ENCODE peak calls at places on chromosome 7, in four cellular contexts. One of them, this sample, is unnamed.

GRCh38 chr7:81297317-81297716 is 378.5 kb upstream of the SEMA3C start:
- DNase-seq in Daoy: no peak
- DNase-seq in right lobe of liver: no peak
- DNase-seq in colonic mucosa: no peak
- DNase-seq in this sample: no peak

GRCh38 chr7:82624965-82625364 is 181.4 kb upstream of the CACNA2D1 start:
- DNase-seq in colonic mucosa: no peak
- DNase-seq in right lobe of liver: no peak
- DNase-seq in Daoy: no peak
- DNase-seq in this sample: no peak

GRCh38 chr7:76513817-76514799 is 3.8 kb downstream of the UPK3B start:
- DNase-seq in right lobe of liver: no peak
- DNase-seq in colonic mucosa: peak
- DNase-seq in Daoy: no peak
- DNase-seq in this sample: no peak

GRCh38 chr7:119929891-119930290 is 343.1 kb upstream of the KCND2 start:
- DNase-seq in colonic mucosa: no peak
- DNase-seq in right lobe of liver: no peak
- DNase-seq in Daoy: no peak
- DNase-seq in this sample: no peak

GRCh38 chr7:149440222-149440621 is 20.6 kb downstream of the ZNF777 start:
- DNase-seq in colonic mucosa: peak
- DNase-seq in Daoy: no peak
- DNase-seq in right lobe of liver: no peak
- DNase-seq in this sample: no peak

GRCh38 chr7:35505031-35505430 is 189.9 kb downstream of the HERPUD2 start:
- DNase-seq in right lobe of liver: no peak
- DNase-seq in Daoy: no peak
- DNase-seq in colonic mucosa: no peak
- DNase-seq in this sample: no peak

GRCh38 chr7:151709141-151710038 is 167.5 kb downstream of the PRKAG2 start:
- DNase-seq in colonic mucosa: no peak
- DNase-seq in right lobe of liver: no peak
- DNase-seq in Daoy: no peak
- DNase-seq in this sample: no peak

GRCh38 chr7:17489987-17490386 is 191.5 kb downstream of the AHR start:
- DNase-seq in Daoy: no peak
- DNase-seq in colonic mucosa: no peak
- DNase-seq in right lobe of liver: no peak
- DNase-seq in this sample: no peak

GRCh38 chr7:964401-965231 is 10.1 kb upstream of the ADAP1 start:
- DNase-seq in right lobe of liver: peak
- DNase-seq in Daoy: peak
- DNase-seq in colonic mucosa: no peak
- DNase-seq in this sample: peak

GRCh38 chr7:131625817-131626372 is 69.5 kb upstream of the PODXL start:
- DNase-seq in Daoy: peak
- DNase-seq in right lobe of liver: peak
- DNase-seq in colonic mucosa: no peak
- DNase-seq in this sample: peak

GRCh38 chr7:152076324-152076821 is 50.9 kb downstream of the GALNT11 start:
- DNase-seq in right lobe of liver: no peak
- DNase-seq in colonic mucosa: peak
- DNase-seq in Daoy: peak
- DNase-seq in this sample: no peak

GRCh38 chr7:139902436-139903102 is 73.5 kb downstream of the TBXAS1 start:
- DNase-seq in colonic mucosa: no peak
- DNase-seq in Daoy: no peak
- DNase-seq in right lobe of liver: no peak
- DNase-seq in this sample: no peak

GRCh38 chr7:151728746-151729145 is 148.2 kb downstream of the PRKAG2 start:
- DNase-seq in right lobe of liver: no peak
- DNase-seq in Daoy: no peak
- DNase-seq in colonic mucosa: no peak
- DNase-seq in this sample: no peak

GRCh38 chr7:102117743-102118142 is 168.9 kb upstream of the SH2B2 start:
- DNase-seq in right lobe of liver: no peak
- DNase-seq in Daoy: peak
- DNase-seq in colonic mucosa: no peak
- DNase-seq in this sample: peak

GRCh38 chr7:77348371-77348813 is 67.8 kb downstream of the GSAP start:
- DNase-seq in right lobe of liver: no peak
- DNase-seq in colonic mucosa: no peak
- DNase-seq in Daoy: peak
- DNase-seq in this sample: peak

GRCh38 chr7:149884541-149884940 is 10.8 kb downstream of the ATP6V0E2 start:
- DNase-seq in right lobe of liver: no peak
- DNase-seq in colonic mucosa: peak
- DNase-seq in Daoy: no peak
- DNase-seq in this sample: no peak

GRCh38 chr7:5420108-5420840 is 3.4 kb downstream of the TNRC18 start:
- DNase-seq in colonic mucosa: no peak
- DNase-seq in Daoy: peak
- DNase-seq in right lobe of liver: peak
- DNase-seq in this sample: no peak

GRCh38 chr7:127571741-127572505 is 13.5 kb downstream of the GCC1 start:
- DNase-seq in colonic mucosa: no peak
- DNase-seq in Daoy: peak
- DNase-seq in right lobe of liver: no peak
- DNase-seq in this sample: no peak

GRCh38 chr7:106737202-106737562 is 76.2 kb upstream of the CCDC71L start:
- DNase-seq in Daoy: peak
- DNase-seq in colonic mucosa: no peak
- DNase-seq in right lobe of liver: no peak
- DNase-seq in this sample: peak

GRCh38 chr7:95190515-95190914 is 133.8 kb downstream of the PON1 start:
- DNase-seq in right lobe of liver: peak
- DNase-seq in Daoy: no peak
- DNase-seq in colonic mucosa: no peak
- DNase-seq in this sample: peak